ENCODE peak calls at places on chromosomes 6 and 20, in four cellular contexts. E, N, T and I are unnamed samples.

GRCh38 chr6:17269840-17270239 is 11.3 kb upstream of the RBM24 start:
- DNase-seq in N (no peak), T (no peak), E (no peak), I (no peak)

GRCh38 chr6:158324136-158324535 is 11.9 kb downstream of the TULP4 start:
- DNase-seq in T (no peak), N (no peak), E (no peak), I (no peak)

GRCh38 chr6:14316911-14317535 is 199.5 kb downstream of the CD83 start:
- DNase-seq in T (peak), E (no peak), N (no peak), I (no peak)

GRCh38 chr20:22507240-22507961 is 77.0 kb downstream of the FOXA2 start:
- DNase-seq in T (no peak), E (no peak), N (no peak), I (no peak)

GRCh38 chr6:43891072-43891870 is 121.3 kb downstream of the VEGFA start:
- DNase-seq in E (no peak), N (no peak), T (no peak), I (no peak)

GRCh38 chr20:37251836-37252477 is 9.7 kb downstream of the GHRH start:
- DNase-seq in T (no peak), N (no peak), E (no peak), I (no peak)

GRCh38 chr6:38499046-38499445 is 140.7 kb downstream of the BTBD9 start:
- DNase-seq in T (no peak), E (no peak), N (no peak), I (no peak)

GRCh38 chr20:1033751-1034419 is 31.8 kb upstream of the RSPO4 start:
- DNase-seq in T (no peak), N (no peak), E (peak), I (no peak)

GRCh38 chr6:167140589-167141474 is 16.9 kb downstream of the GPR31 start:
- DNase-seq in T (no peak), E (no peak), N (no peak), I (no peak)

GRCh38 chr6:57033228-57033627 is 13.3 kb upstream of the KIAA1586 start:
- DNase-seq in E (no peak), N (no peak), T (no peak), I (no peak)

GRCh38 chr6:99119109-99120031 is 171.6 kb upstream of the FBXL4 start:
- DNase-seq in T (peak), N (peak), E (no peak), I (no peak)

GRCh38 chr6:30378290-30378937 is 33.5 kb downstream of the RPP21 start:
- DNase-seq in N (peak), E (no peak), T (no peak), I (no peak)

GRCh38 chr6:11497881-11498280 is 39.7 kb upstream of the TMEM170B start:
- DNase-seq in T (no peak), N (peak), E (no peak), I (no peak)

GRCh38 chr6:130362128-130362527 is 3.7 kb upstream of the TMEM200A start:
- DNase-seq in N (peak), E (no peak), T (no peak), I (no peak)

GRCh38 chr20:63972312-63973159 is 2.8 kb upstream of the ZNF512B start:
- DNase-seq in T (no peak), E (no peak), N (no peak), I (peak)

GRCh38 chr20:41499961-41500725 is 118.0 kb downstream of the CHD6 start:
- DNase-seq in E (no peak), T (no peak), N (no peak), I (no peak)

GRCh38 chr20:41499064-41499463 is 119.1 kb downstream of the CHD6 start:
- DNase-seq in T (no peak), E (no peak), N (no peak), I (no peak)

GRCh38 chr20:41494451-41494850 is 123.7 kb downstream of the CHD6 start:
- DNase-seq in N (no peak), T (no peak), E (no peak), I (no peak)

GRCh38 chr20:41501376-41501775 is 116.8 kb downstream of the CHD6 start:
- DNase-seq in E (no peak), N (no peak), T (no peak), I (no peak)

GRCh38 chr20:41497186-41497895 is 120.8 kb downstream of the CHD6 start:
- DNase-seq in E (no peak), T (no peak), N (no peak), I (no peak)
- H3K27ac ChIP-seq in E (no peak), T (no peak), N (no peak), I (no peak)

DNA sequence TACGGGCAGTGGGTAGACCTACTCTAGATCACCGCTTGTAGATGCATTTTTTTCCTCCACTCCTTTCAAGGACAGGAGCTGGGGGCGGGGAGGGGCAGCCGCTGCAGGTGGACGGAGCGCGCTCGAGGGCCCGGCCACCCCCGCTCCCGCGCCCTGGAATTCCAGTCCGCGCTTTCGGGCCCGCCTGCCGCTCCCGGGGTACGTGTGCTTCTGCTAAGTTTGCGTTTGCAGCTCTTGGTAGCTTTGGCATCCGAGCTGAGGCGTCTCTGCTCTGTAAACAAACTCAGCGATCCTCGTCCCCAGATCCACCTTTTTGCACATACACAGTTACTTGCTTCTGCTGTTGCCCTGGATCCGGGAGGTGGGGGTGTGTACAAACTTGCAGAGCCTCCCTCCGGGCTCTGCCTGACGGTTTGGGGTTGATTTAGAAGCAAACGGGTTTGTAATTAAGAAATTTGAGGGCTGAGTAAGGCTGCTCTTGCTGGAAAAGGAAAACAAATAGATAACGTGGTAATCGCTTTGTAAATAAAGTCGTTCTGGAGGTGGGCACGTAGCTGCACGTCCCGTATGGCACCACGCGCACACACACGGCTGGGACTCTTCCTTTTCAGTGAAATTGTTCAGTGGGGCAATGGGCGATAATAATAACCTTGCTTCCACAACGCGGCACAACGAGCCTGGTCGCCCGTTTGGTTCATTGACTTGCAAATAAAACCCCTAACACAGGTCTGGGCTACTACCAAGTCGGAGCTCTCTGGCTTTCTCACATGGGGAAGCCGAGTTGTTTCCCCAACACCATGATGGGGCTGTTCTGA is 998 bp upstream of the CITED2 start:
- DNase-seq in T (peak), N (peak), E (peak), I (peak)
- TF ChIP-seq CTCF in T (no peak), N (peak), E (no peak), I (no peak)

GRCh38 chr6:113813207-113813606 is 43.9 kb upstream of the MARCKS start:
- DNase-seq in E (no peak), T (no peak), N (peak), I (no peak)
- H3K27ac ChIP-seq in E (no peak), T (no peak), N (no peak), I (no peak)

DNA sequence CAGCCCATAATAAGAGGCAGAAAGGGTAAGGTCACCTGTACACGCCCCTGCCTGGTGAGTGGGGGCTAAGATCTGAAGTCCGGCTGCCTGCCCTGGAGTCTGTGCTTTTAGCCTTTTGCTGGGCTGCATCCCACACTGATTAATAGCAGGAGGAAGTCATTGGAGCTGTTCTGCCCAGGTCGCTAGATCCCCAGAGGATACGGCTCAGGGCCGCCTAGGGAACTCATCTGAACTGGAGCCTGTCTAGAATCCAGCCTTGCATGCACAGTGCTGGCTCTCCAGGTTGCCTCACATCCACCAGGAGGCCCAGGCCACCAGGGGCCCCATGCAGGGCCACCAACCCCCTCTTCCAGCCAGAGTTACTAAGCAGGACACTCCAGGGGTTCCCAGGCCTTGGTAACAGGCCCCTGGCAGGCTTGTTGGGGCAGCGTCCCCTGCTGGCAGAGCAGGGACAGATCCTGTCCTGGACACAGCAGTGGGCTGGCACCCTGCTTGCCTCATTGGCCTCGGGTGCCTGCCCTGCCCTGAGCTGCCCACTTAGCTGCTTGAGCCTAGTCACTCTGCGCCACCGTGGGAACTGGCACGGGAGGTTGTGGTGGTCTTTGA is 35.3 kb downstream of the EFCAB8 start:
- DNase-seq in E (no peak), N (no peak), T (no peak), I (no peak)
- TF ChIP-seq CTCF in E (no peak), N (peak), T (no peak), I (no peak)

DNA sequence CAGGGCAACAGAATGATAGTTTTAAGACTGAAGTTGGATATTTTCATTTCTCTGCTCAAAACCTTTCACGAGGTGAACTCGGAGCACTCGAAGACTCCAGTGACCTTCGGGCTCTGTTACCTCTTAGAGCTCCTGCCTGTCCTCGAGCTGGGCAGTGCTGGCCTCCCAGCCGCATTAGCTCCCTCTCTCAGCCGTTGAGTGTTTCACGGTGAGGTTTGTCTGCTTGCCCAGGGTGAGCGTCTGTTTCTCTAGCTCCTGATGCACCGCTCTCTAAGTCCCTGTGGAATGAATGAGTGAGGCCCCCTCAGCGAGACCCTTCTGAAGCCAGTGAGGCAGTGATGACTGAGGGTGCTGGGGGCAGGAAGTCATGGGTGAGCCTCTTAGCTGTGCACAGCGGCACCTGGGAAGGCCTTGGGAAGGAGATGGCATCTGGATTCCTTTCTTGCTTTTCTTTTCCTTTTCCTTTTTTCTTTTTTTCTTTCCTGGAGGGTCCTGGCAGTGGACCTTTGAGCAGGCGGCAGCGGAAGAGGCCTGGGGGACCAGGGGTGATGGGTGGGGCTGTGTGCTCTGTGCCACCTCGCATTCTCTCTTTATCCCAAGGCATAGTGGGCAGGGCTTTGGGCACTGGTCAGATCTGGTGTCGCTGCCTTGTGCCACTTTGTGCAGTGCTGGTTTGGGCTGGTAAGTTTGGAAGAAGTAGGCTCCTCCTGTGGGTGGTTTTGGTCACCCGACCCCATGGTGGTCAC is 2.2 kb downstream of the PSMG4 start:
- DNase-seq in E (no peak), N (no peak), T (no peak), I (no peak)
- H3K27ac ChIP-seq in E (no peak), N (no peak), T (no peak), I (no peak)

DNA sequence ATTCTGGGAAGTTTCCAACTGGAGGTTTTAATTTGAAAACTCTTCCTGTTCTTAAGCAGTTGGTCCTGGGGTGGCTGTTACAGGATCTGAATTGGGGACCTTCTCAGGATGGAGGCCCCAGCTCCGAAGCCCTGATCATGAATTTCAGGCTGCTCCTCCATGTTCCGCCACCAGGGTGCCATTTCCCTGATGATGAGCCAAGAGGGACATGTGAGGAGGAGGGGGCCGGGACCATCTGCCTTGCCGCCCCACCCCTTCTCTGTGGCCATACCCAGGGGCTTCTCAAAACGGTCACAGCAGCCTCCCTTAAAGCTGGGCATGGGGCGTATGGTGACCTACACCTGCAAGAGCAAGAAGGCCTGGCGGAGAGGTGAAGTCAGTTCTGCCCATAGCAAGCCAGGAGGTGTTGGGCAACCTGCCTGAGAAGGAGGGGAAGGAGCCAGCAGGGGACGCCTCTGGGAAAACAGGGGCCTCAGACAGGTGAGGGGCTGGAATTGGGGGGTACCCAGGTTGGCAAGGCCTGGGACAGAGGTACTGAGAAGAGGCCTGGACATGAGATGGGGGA is 3.6 kb upstream of the BAK1 start:
- DNase-seq in T (no peak), N (no peak), E (no peak), I (no peak)
- TF ChIP-seq CTCF in T (no peak), N (peak), E (no peak), I (no peak)

GRCh38 chr6:137390264-137390787 is 103.9 kb downstream of the OLIG3 start:
- DNase-seq in E (no peak), T (no peak), N (no peak), I (no peak)
- H3K27ac ChIP-seq in E (no peak), T (no peak), N (no peak), I (no peak)

GRCh38 chr6:96468681-96469224 is 52.9 kb upstream of the UFL1 start:
- DNase-seq in E (no peak), N (no peak), T (no peak), I (no peak)
- TF ChIP-seq CTCF in E (no peak), N (peak), T (no peak), I (no peak)